ENCODE peak calls at places on chromosomes 3 and 15, in five cellular contexts. E, G, R, I and V are unnamed samples.

GRCh38 chr3:31980530-31981205 is 394 bp downstream of the OSBPL10 start:
- DNase-seq in I (no peak), G (peak; percentile 44), E (no peak), R (peak; percentile 73), V (peak; percentile 48)

GRCh38 chr3:44058022-44058867 is 183.4 kb upstream of the TOPAZ1 start:
- DNase-seq in G (no peak), R (no peak), E (peak; percentile 39), I (peak; percentile 42), V (no peak)

GRCh38 chr3:85808750-85809149 is 850.0 kb downstream of the CADM2 start:
- DNase-seq in G (no peak), I (no peak), E (no peak), R (no peak), V (no peak)

GRCh38 chr3:17149076-17149475 is 264.3 kb downstream of the PLCL2 start:
- DNase-seq in R (no peak), E (no peak), I (no peak), G (no peak), V (no peak)

GRCh38 chr3:189838291-189838690 is 207.1 kb downstream of the TP63 start:
- DNase-seq in I (no peak), G (no peak), E (no peak), R (no peak), V (no peak)

GRCh38 chr3:119401502-119402440 is 61.6 kb downstream of the TMEM39A start:
- DNase-seq in R (no peak), E (no peak), G (no peak), I (no peak), V (no peak)

GRCh38 chr3:61771976-61772375 is 210.6 kb downstream of the PTPRG start:
- DNase-seq in R (no peak), I (no peak), E (no peak), G (no peak), V (no peak)

GRCh38 chr3:5226783-5227182 is 39.3 kb downstream of the EDEM1 start:
- DNase-seq in E (no peak), I (no peak), R (no peak), G (no peak), V (no peak)

GRCh38 chr3:12782172-12782815 is 14.2 kb upstream of the CAND2 start:
- DNase-seq in G (no peak), E (no peak), I (no peak), R (peak; percentile 38), V (no peak)

GRCh38 chr3:100492810-100493140 is 356 bp downstream of the TMEM45A start:
- DNase-seq in I (no peak), E (no peak), R (no peak), G (no peak), V (no peak)

GRCh38 chr3:33980252-33980651 is 181.8 kb downstream of the PDCD6IP start:
- DNase-seq in E (no peak), G (no peak), I (no peak), R (no peak), V (peak; percentile 26)

GRCh38 chr3:88203537-88204143 is 53.9 kb downstream of the C3orf38 start:
- DNase-seq in E (no peak), I (peak; percentile 52), R (peak; percentile 31), G (peak; percentile 49), V (peak; percentile 21)

GRCh38 chr15:25770031-25770430 is 93.1 kb downstream of the ATP10A start:
- DNase-seq in R (no peak), G (no peak), E (no peak), I (no peak), V (peak; percentile 31)

GRCh38 chr3:9947025-9947995 is 4.9 kb downstream of the PRRT3 start:
- DNase-seq in I (peak; percentile 68), G (peak; percentile 75), R (peak; percentile 75), E (no peak), V (peak; percentile 56)

GRCh38 chr3:58568572-58569286 is 8.5 kb downstream of the FAM107A start:
- DNase-seq in R (peak; percentile 60), I (peak; percentile 68), E (peak; percentile 34), G (peak; percentile 80), V (peak; percentile 65)

GRCh38 chr15:99411234-99411633 is 154.6 kb upstream of the MEF2A start:
- DNase-seq in G (no peak), R (no peak), I (no peak), E (no peak), V (no peak)

GRCh38 chr3:31227152-31227581 is 305.6 kb upstream of the STT3B start:
- DNase-seq in G (no peak), E (no peak), I (no peak), R (no peak), V (no peak)

GRCh38 chr3:23537006-23537620 is 268.6 kb upstream of the UBE2E1 start:
- DNase-seq in G (no peak), R (no peak), I (no peak), E (no peak), V (no peak)

GRCh38 chr15:47736123-47736786 is 18.9 kb downstream of the SEMA6D start:
- DNase-seq in I (no peak), R (no peak), E (no peak), G (no peak), V (peak; percentile 39)

GRCh38 chr3:104102386-104102785 is 1264.3 kb upstream of the ALCAM start:
- DNase-seq in R (no peak), E (no peak), I (no peak), G (no peak), V (peak; percentile 5)

GRCh38 chr15:60840306-60840702 is 361.4 kb upstream of the ICE2 start:
- DNase-seq in I (no peak), E (no peak), R (no peak), G (no peak), V (peak; percentile 31)

GRCh38 chr15:78726870-78727551 is 84.3 kb downstream of the ADAMTS7 start:
- DNase-seq in E (no peak), G (no peak), I (no peak), R (no peak), V (peak; percentile 55)

GRCh38 chr15:98772895-98773294 is 124.6 kb downstream of the IGF1R start:
- DNase-seq in R (no peak), G (no peak), E (no peak), I (no peak), V (no peak)

GRCh38 chr3:195802261-195802701 is 9.4 kb downstream of the MUC4 start:
- DNase-seq in I (no peak), E (no peak), G (no peak), R (no peak), V (no peak)

GRCh38 chr15:92839696-92840095 is 60.4 kb upstream of the CHD2 start:
- DNase-seq in R (no peak), I (no peak), G (no peak), E (no peak), V (no peak)

GRCh38 chr15:100096700-100097099 is 245.1 kb downstream of the ADAMTS17 start:
- DNase-seq in E (no peak), G (no peak), I (no peak), R (no peak), V (no peak)

GRCh38 chr15:68830141-68830540 is 9.4 kb upstream of the ANP32A start:
- DNase-seq in E (no peak), R (no peak), I (no peak), G (no peak), V (no peak)

GRCh38 chr15:96138985-96139384 is 191.5 kb upstream of the NR2F2 start:
- DNase-seq in G (no peak), R (no peak), I (no peak), E (no peak), V (no peak)

GRCh38 chr3:11567516-11568467 is 75.9 kb downstream of the VGLL4 start:
- DNase-seq in E (no peak), G (no peak), R (no peak), I (no peak), V (peak; percentile 85)

GRCh38 chr3:13600950-13601691 is 52.2 kb downstream of the FBLN2 start:
- DNase-seq in I (no peak), R (no peak), G (no peak), E (no peak), V (no peak)

GRCh38 chr15:39801641-39802309 is 19.1 kb upstream of the FSIP1 start:
- DNase-seq in G (no peak), I (no peak), R (no peak), E (no peak), V (no peak)